ENCODE peak calls at places on chromosomes 6 and 20, in six cellular contexts. One of them, this sample, is unnamed.

GRCh38 chr6:9628819-9629218 is 786.1 kb downstream of the TFAP2A start:
- DNase-seq in NCI-H226: peak
- DNase-seq in brain microvascular endothelial cell: no peak
- DNase-seq in activated CD4-positive, alpha-beta T cell treated with anti-CD3 and anti-CD28 coated beads, Interleukin-2, amount 50 U/mL, for 24 hours: no peak
- DNase-seq in stomach: no peak
- DNase-seq in T-helper 22 cell: no peak
- DNase-seq in this sample: no peak

GRCh38 chr20:13638162-13638495 is 603 bp downstream of the TASP1 start:
- DNase-seq in NCI-H226: no peak
- DNase-seq in brain microvascular endothelial cell: no peak
- DNase-seq in activated CD4-positive, alpha-beta T cell treated with anti-CD3 and anti-CD28 coated beads, Interleukin-2, amount 50 U/mL, for 24 hours: no peak
- DNase-seq in stomach: no peak
- DNase-seq in T-helper 22 cell: no peak
- DNase-seq in this sample: no peak

GRCh38 chr6:148747493-148748160 is 797 bp downstream of the UST start:
- DNase-seq in NCI-H226: peak
- DNase-seq in brain microvascular endothelial cell: peak
- DNase-seq in activated CD4-positive, alpha-beta T cell treated with anti-CD3 and anti-CD28 coated beads, Interleukin-2, amount 50 U/mL, for 24 hours: no peak
- DNase-seq in stomach: peak
- DNase-seq in T-helper 22 cell: peak
- DNase-seq in this sample: no peak

GRCh38 chr6:116016846-116017545 is 43.7 kb downstream of the FRK start:
- DNase-seq in NCI-H226: no peak
- DNase-seq in brain microvascular endothelial cell: no peak
- DNase-seq in activated CD4-positive, alpha-beta T cell treated with anti-CD3 and anti-CD28 coated beads, Interleukin-2, amount 50 U/mL, for 24 hours: no peak
- DNase-seq in stomach: no peak
- DNase-seq in T-helper 22 cell: no peak
- DNase-seq in this sample: no peak

GRCh38 chr20:19743650-19744015 is 14.4 kb upstream of the RIN2 start:
- DNase-seq in NCI-H226: no peak
- DNase-seq in brain microvascular endothelial cell: no peak
- DNase-seq in activated CD4-positive, alpha-beta T cell treated with anti-CD3 and anti-CD28 coated beads, Interleukin-2, amount 50 U/mL, for 24 hours: no peak
- DNase-seq in stomach: no peak
- DNase-seq in T-helper 22 cell: no peak
- DNase-seq in this sample: no peak

GRCh38 chr20:3804781-3805180 is 8.7 kb downstream of the CDC25B start:
- DNase-seq in NCI-H226: no peak
- DNase-seq in brain microvascular endothelial cell: no peak
- DNase-seq in activated CD4-positive, alpha-beta T cell treated with anti-CD3 and anti-CD28 coated beads, Interleukin-2, amount 50 U/mL, for 24 hours: no peak
- DNase-seq in stomach: no peak
- DNase-seq in T-helper 22 cell: no peak
- DNase-seq in this sample: no peak

GRCh38 chr6:157106487-157106886 is 216.8 kb downstream of the TMEM242 start:
- DNase-seq in NCI-H226: peak
- DNase-seq in brain microvascular endothelial cell: peak
- DNase-seq in activated CD4-positive, alpha-beta T cell treated with anti-CD3 and anti-CD28 coated beads, Interleukin-2, amount 50 U/mL, for 24 hours: no peak
- DNase-seq in stomach: no peak
- DNase-seq in T-helper 22 cell: no peak
- DNase-seq in this sample: no peak

GRCh38 chr6:142692942-142693341 is 252.0 kb downstream of the HIVEP2 start:
- DNase-seq in NCI-H226: peak
- DNase-seq in brain microvascular endothelial cell: peak
- DNase-seq in activated CD4-positive, alpha-beta T cell treated with anti-CD3 and anti-CD28 coated beads, Interleukin-2, amount 50 U/mL, for 24 hours: peak
- DNase-seq in stomach: peak
- DNase-seq in T-helper 22 cell: peak
- DNase-seq in this sample: peak